ENCODE peak calls at places on chromosomes 1 and 21, in ten cellular contexts. K is AG09309, V is putamen, T is GM23248, Y is posterior vena cava, H is Calu3, N is AG20443, G is left cardiac atrium, B is HFF-Myc, I is NCI-H82. Z is an unnamed sample.

GRCh38 chr21:34845521-34846213 is 176.9 kb downstream of the CLIC6 start:
- DNase-seq in N (peak), T (peak), H (peak), K (no peak), V (no peak), I (no peak), B (no peak), G (no peak), Y (no peak), Z (no peak)

GRCh38 chr1:59743324-59744108 is 71.2 kb upstream of the HOOK1 start:
- DNase-seq in T (no peak), H (no peak), N (no peak), Y (no peak), G (peak), B (no peak), V (peak), K (no peak), I (no peak), Z (no peak)

GRCh38 chr1:73868824-73869223 is 329.2 kb downstream of the LRRIQ3 start:
- DNase-seq in G (no peak), V (no peak), B (no peak), N (no peak), Y (no peak), H (no peak), T (no peak), I (no peak), K (no peak), Z (no peak)

GRCh38 chr1:29682171-29682917 is 446.0 kb downstream of the PTPRU start:
- DNase-seq in N (no peak), V (no peak), T (no peak), K (no peak), I (peak), H (no peak), B (no peak), G (no peak), Y (no peak), Z (peak)

GRCh38 chr1:24635195-24635843 is 7.8 kb upstream of the SRRM1 start:
- DNase-seq in H (no peak), I (peak), T (peak), N (peak), G (no peak), V (peak), B (peak), Y (no peak), K (peak), Z (no peak)

GRCh38 chr1:63498106-63498505 is 24.9 kb downstream of the ITGB3BP start:
- DNase-seq in Y (no peak), I (no peak), G (no peak), B (no peak), N (no peak), K (no peak), H (no peak), T (no peak), V (no peak), Z (no peak)

GRCh38 chr1:173507205-173507846 is 30.2 kb downstream of the PRDX6 start:
- DNase-seq in H (peak), G (no peak), V (no peak), Y (no peak), T (peak), K (peak), I (peak), B (peak), N (peak), Z (no peak)

GRCh38 chr1:225373155-225373554 is 54.7 kb downstream of the LBR start:
- DNase-seq in K (no peak), V (no peak), N (no peak), Y (no peak), T (no peak), I (no peak), H (no peak), G (no peak), B (no peak), Z (no peak)

GRCh38 chr1:241356187-241356518 is 852 bp downstream of the RGS7 start:
- DNase-seq in Y (no peak), V (peak), G (no peak), T (no peak), N (peak), H (peak), K (no peak), B (no peak), I (peak), Z (no peak)

GRCh38 chr1:16986596-16987361 is 6.4 kb upstream of the MFAP2 start:
- DNase-seq in B (no peak), Y (no peak), H (peak), G (no peak), N (peak), V (no peak), I (peak), K (no peak), T (no peak), Z (no peak)

GRCh38 chr21:42523941-42524340 is 10.3 kb downstream of the SLC37A1 start:
- DNase-seq in I (no peak), K (no peak), V (no peak), Y (no peak), T (no peak), H (no peak), N (no peak), G (no peak), B (no peak), Z (no peak)

GRCh38 chr1:67359592-67359991 is 51.9 kb downstream of the IL12RB2 start:
- DNase-seq in H (no peak), Y (no peak), N (no peak), T (no peak), I (no peak), K (no peak), V (no peak), B (no peak), G (no peak), Z (no peak)

GRCh38 chr1:94553323-94553730 is 11.8 kb upstream of the F3 start:
- DNase-seq in I (no peak), T (no peak), Y (no peak), V (no peak), B (no peak), N (no peak), H (peak), K (no peak), G (no peak), Z (no peak)

GRCh38 chr1:30787856-30788495 is 30.4 kb upstream of the LAPTM5 start:
- DNase-seq in N (no peak), B (no peak), Y (peak), T (no peak), I (no peak), V (no peak), H (no peak), K (no peak), G (no peak), Z (no peak)

GRCh38 chr1:90753556-90753955 is 36.5 kb upstream of the BARHL2 start:
- DNase-seq in T (no peak), I (no peak), K (no peak), N (no peak), G (no peak), Y (no peak), V (no peak), H (no peak), B (no peak), Z (no peak)

GRCh38 chr1:34831721-34832246 is 27.8 kb downstream of the SMIM12 start:
- DNase-seq in G (no peak), Y (peak), N (no peak), H (no peak), B (no peak), T (no peak), V (no peak), I (no peak), K (no peak), Z (no peak)

GRCh38 chr1:32753532-32754281 is 51.1 kb upstream of the SYNC start:
- DNase-seq in H (peak), T (peak), I (peak), Y (peak), G (peak), N (peak), K (no peak), V (peak), B (no peak), Z (peak)

GRCh38 chr1:76948846-76949245 is 81.6 kb downstream of the ST6GALNAC5 start:
- DNase-seq in T (peak), G (no peak), Y (no peak), K (no peak), V (no peak), B (no peak), H (no peak), N (no peak), I (no peak), Z (no peak)

GRCh38 chr1:159068877-159069276 is 7.7 kb downstream of the AIM2 start:
- DNase-seq in G (no peak), K (no peak), B (no peak), N (no peak), I (no peak), H (no peak), Y (no peak), T (peak), V (no peak), Z (no peak)

GRCh38 chr1:11576109-11576875 is 77.9 kb downstream of the FBXO2 start:
- DNase-seq in I (peak), V (no peak), B (no peak), N (no peak), Y (no peak), K (no peak), H (no peak), G (no peak), T (no peak), Z (no peak)

GRCh38 chr1:219808790-219809189 is 119.6 kb downstream of the SLC30A10 start:
- DNase-seq in N (no peak), T (no peak), B (no peak), I (no peak), Y (no peak), K (no peak), V (no peak), G (no peak), H (no peak), Z (no peak)

GRCh38 chr1:53324728-53325297 is 3.1 kb downstream of the LRP8 start:
- DNase-seq in Y (no peak), B (no peak), V (no peak), H (no peak), I (no peak), K (no peak), G (no peak), T (peak), N (no peak), Z (no peak)

GRCh38 chr1:46086581-46086980 is 45.8 kb downstream of the PIK3R3 start:
- DNase-seq in B (no peak), N (no peak), V (no peak), G (no peak), Y (no peak), H (no peak), K (no peak), I (no peak), T (no peak), Z (no peak)

GRCh38 chr21:37647781-37648180 is 268.5 kb downstream of the KCNJ6 start:
- DNase-seq in H (no peak), Y (no peak), T (no peak), K (no peak), V (no peak), B (no peak), G (no peak), N (no peak), I (no peak), Z (no peak)

GRCh38 chr1:110148961-110149360 is 1.3 kb upstream of the SLC6A17 start:
- DNase-seq in Y (no peak), H (peak), V (no peak), B (no peak), K (no peak), G (no peak), T (peak), N (no peak), I (peak), Z (no peak)